ENCODE peak calls at places on chromosomes 3 and 15, in five cellular contexts. B, L, K, D and F are unnamed samples.

GRCh38 chr3:126936110-126936509 is 46.8 kb upstream of the PLXNA1 start:
- DNase-seq in B (no peak), L (no peak), K (no peak), D (no peak), F (no peak)

GRCh38 chr3:10534066-10534465 is 28.7 kb upstream of the ATP2B2 start:
- DNase-seq in B (no peak), L (no peak), K (no peak), D (no peak), F (no peak)

GRCh38 chr3:66017084-66017990 is 21.4 kb downstream of the MAGI1 start:
- DNase-seq in B (no peak), L (no peak), K (no peak), D (no peak), F (no peak)

GRCh38 chr3:49924683-49925082 is 4.9 kb downstream of the MON1A start:
- DNase-seq in B (no peak), L (no peak), K (no peak), D (peak; percentile 73), F (peak; percentile 85)

GRCh38 chr15:66901336-66902100 is 163.9 kb upstream of the SMAD3 start:
- DNase-seq in B (no peak), L (peak; percentile 41), K (no peak), D (peak; percentile 63), F (peak; percentile 62)

GRCh38 chr3:13528217-13528801 is 20.6 kb upstream of the FBLN2 start:
- DNase-seq in B (no peak), L (peak; percentile 49), K (peak; percentile 53), D (peak; percentile 46), F (no peak)

GRCh38 chr15:85380860-85381535 is 595 bp downstream of the AKAP13 start:
- DNase-seq in B (no peak), L (no peak), K (no peak), D (no peak), F (no peak)

GRCh38 chr3:106401666-106402319 is 533.0 kb upstream of the CBLB start:
- DNase-seq in B (no peak), L (peak; percentile 13), K (no peak), D (peak; percentile 56), F (peak; percentile 78)

GRCh38 chr3:157082305-157082981 is 77.5 kb downstream of the CCNL1 start:
- DNase-seq in B (no peak), L (peak; percentile 51), K (no peak), D (peak; percentile 40), F (peak; percentile 89)

GRCh38 chr3:42708611-42709151 is 6.1 kb upstream of the HHATL start:
- DNase-seq in B (no peak), L (no peak), K (no peak), D (no peak), F (no peak)

GRCh38 chr3:22765679-22766078 is 437.4 kb upstream of the UBE2E2 start:
- DNase-seq in B (no peak), L (no peak), K (no peak), D (no peak), F (no peak)

GRCh38 chr15:63476229-63476632 is 28.2 kb upstream of the USP3 start:
- DNase-seq in B (no peak), L (peak; percentile 33), K (no peak), D (peak; percentile 95), F (peak; percentile 98)

GRCh38 chr15:101657968-101658784 is 6.0 kb upstream of the TM2D3 start:
- DNase-seq in B (no peak), L (no peak), K (no peak), D (no peak), F (no peak)

GRCh38 chr3:149655826-149656599 is 1.8 kb downstream of the WWTR1 start:
- DNase-seq in B (no peak), L (no peak), K (no peak), D (no peak), F (peak; percentile 56)

GRCh38 chr3:120077726-120078125 is 16.5 kb downstream of the GSK3B start:
- DNase-seq in B (no peak), L (no peak), K (no peak), D (no peak), F (no peak)

GRCh38 chr3:71010731-71011455 is 572.6 kb downstream of the FOXP1 start:
- DNase-seq in B (no peak), L (no peak), K (no peak), D (no peak), F (peak; percentile 39)

GRCh38 chr3:99484871-99485270 is 153.5 kb upstream of the COL8A1 start:
- DNase-seq in B (no peak), L (peak; percentile 33), K (no peak), D (peak; percentile 68), F (peak; percentile 79)

GRCh38 chr15:64558460-64559179 is 98.2 kb downstream of the ZNF609 start:
- DNase-seq in B (no peak), L (no peak), K (no peak), D (no peak), F (peak; percentile 50)

GRCh38 chr3:138423316-138423715 is 11.1 kb upstream of the ESYT3 start:
- DNase-seq in B (no peak), L (no peak), K (no peak), D (no peak), F (no peak)

GRCh38 chr15:92152983-92153382 is 240.7 kb upstream of the ST8SIA2 start:
- DNase-seq in B (no peak), L (no peak), K (no peak), D (no peak), F (no peak)

GRCh38 chr3:136545664-136546266 is 206.4 kb downstream of the STAG1 start:
- DNase-seq in B (no peak), L (no peak), K (no peak), D (peak; percentile 48), F (peak; percentile 61)

GRCh38 chr3:140922634-140923033 is 19.0 kb upstream of the SLC25A36 start:
- DNase-seq in B (no peak), L (no peak), K (no peak), D (peak; percentile 52), F (peak; percentile 57)

GRCh38 chr3:112293368-112294321 is at the start of gene SLC9C1:
- DNase-seq in B (peak; percentile 38), L (peak; percentile 60), K (no peak), D (peak; percentile 92), F (peak; percentile 66)

GRCh38 chr3:24480497-24480896 is 14.2 kb downstream of the THRB start:
- DNase-seq in B (no peak), L (no peak), K (no peak), D (no peak), F (no peak)

GRCh38 chr3:43097681-43098080 is 8.2 kb downstream of the POMGNT2 start:
- DNase-seq in B (no peak), L (no peak), K (no peak), D (no peak), F (no peak)

GRCh38 chr3:42819351-42819965 is 10.2 kb downstream of the ACKR2 start:
- DNase-seq in B (peak; percentile 85), L (peak; percentile 18), K (peak; percentile 73), D (no peak), F (no peak)

GRCh38 chr15:89342840-89343239 is 8.2 kb upstream of the POLG start:
- DNase-seq in B (no peak), L (no peak), K (no peak), D (no peak), F (no peak)

GRCh38 chr3:11784962-11785361 is 61.7 kb downstream of the TAMM41 start:
- DNase-seq in B (no peak), L (no peak), K (no peak), D (no peak), F (no peak)

GRCh38 chr3:126616931-126617330 is 38.0 kb downstream of the TXNRD3 start:
- DNase-seq in B (no peak), L (no peak), K (no peak), D (peak; percentile 13), F (peak; percentile 12)

GRCh38 chr3:41690766-41691563 is 270.9 kb downstream of the ULK4 start:
- DNase-seq in B (no peak), L (peak; percentile 42), K (no peak), D (peak; percentile 35), F (no peak)

GRCh38 chr3:151379083-151379734 is 5.3 kb downstream of the P2RY12 start:
- DNase-seq in B (no peak), L (peak; percentile 28), K (peak; percentile 34), D (peak; percentile 26), F (peak; percentile 25)

GRCh38 chr3:149270180-149270579 is 48.6 kb upstream of the CP start:
- DNase-seq in B (no peak), L (no peak), K (no peak), D (no peak), F (peak; percentile 16)

GRCh38 chr3:30894521-30895289 is at the start of gene GADL1:
- DNase-seq in B (peak; percentile 54), L (no peak), K (no peak), D (peak; percentile 11), F (peak; percentile 49)

GRCh38 chr3:27800261-27800660 is 78.1 kb upstream of the EOMES start:
- DNase-seq in B (no peak), L (no peak), K (no peak), D (no peak), F (no peak)

GRCh38 chr15:69056365-69056764 is 41.9 kb downstream of the NOX5 start:
- DNase-seq in B (no peak), L (no peak), K (peak; percentile 33), D (no peak), F (no peak)

GRCh38 chr3:118817748-118818165 is 216.9 kb downstream of the IGSF11 start:
- DNase-seq in B (peak; percentile 15), L (peak; percentile 83), K (peak; percentile 42), D (peak; percentile 66), F (peak; percentile 39)

GRCh38 chr3:158909870-158910269 is 108.0 kb downstream of the MFSD1 start:
- DNase-seq in B (no peak), L (no peak), K (no peak), D (no peak), F (peak; percentile 44)

GRCh38 chr3:127462111-127462655 is 128.3 kb downstream of the TPRA1 start:
- DNase-seq in B (no peak), L (no peak), K (no peak), D (no peak), F (no peak)